ENCODE peak calls at places on chromosomes 7 and 10, in five cellular contexts. R is esophagus squamous epithelium, S is GM23248, Q is uterus, E is Peyer's patch. A is an unnamed sample. For H3K4me1, the result is how much of the 10 kb centered on the place peaks cover.

GRCh38 chr10:43607199-43607573 is 948 bp downstream of the ZNF485 start:
- DNase-seq in R (no peak), S (no peak), Q (no peak), E (no peak), A (no peak)

GRCh38 chr10:66990431-66990830 is 64.6 kb downstream of the LRRTM3 start:
- DNase-seq in R (no peak), S (no peak), Q (no peak), E (no peak), A (no peak)

GRCh38 chr10:66180651-66181318 is 745.1 kb upstream of the LRRTM3 start:
- DNase-seq in R (no peak), S (peak), Q (no peak), E (no peak), A (no peak)

GRCh38 chr10:21399392-21400015 is 126.0 kb downstream of the SKIDA1 start:
- DNase-seq in R (no peak), S (peak), Q (no peak), E (no peak), A (no peak)

GRCh38 chr7:30705596-30705995 is 23.3 kb upstream of the CRHR2 start:
- DNase-seq in R (no peak), S (no peak), Q (no peak), E (no peak), A (no peak)

GRCh38 chr10:43393606-43394360 is 15.2 kb downstream of the HNRNPF start:
- DNase-seq in R (no peak), S (no peak), Q (no peak), E (no peak), A (no peak)

GRCh38 chr7:18978108-18978495 is 139.3 kb downstream of the TWIST1 start:
- DNase-seq in R (no peak), S (peak), Q (no peak), E (no peak), A (no peak)

GRCh38 chr7:116316838-116317612 is 106.7 kb downstream of the TES start:
- DNase-seq in R (no peak), S (peak), Q (peak), E (no peak), A (peak)

GRCh38 chr7:98617051-98617959 is at the start of gene NPTX2:
- DNase-seq in R (no peak), S (peak), Q (no peak), E (peak), A (no peak)

GRCh38 chr7:151688236-151688780 is 168.6 kb upstream of the RHEB start:
- DNase-seq in R (no peak), S (no peak), Q (no peak), E (no peak), A (no peak)

GRCh38 chr7:151686826-151687225 is 167.1 kb upstream of the RHEB start:
- DNase-seq in R (no peak), S (peak), Q (no peak), E (no peak), A (no peak)

GRCh38 chr7:151684408-151685175 is 164.9 kb upstream of the RHEB start:
- DNase-seq in R (no peak), S (peak), Q (no peak), E (no peak), A (no peak)

GRCh38 chr7:151687523-151688235 is 168.0 kb upstream of the RHEB start:
- DNase-seq in R (no peak), S (peak), Q (peak), E (peak), A (peak)

GRCh38 chr7:151686016-151686766 is 166.5 kb upstream of the RHEB start:
- DNase-seq in R (no peak), S (peak), Q (no peak), E (peak), A (no peak)
- H3K4me1 ChIP-seq in R (under half), S (under half), Q (under half), E (under half), A (under half)

DNA sequence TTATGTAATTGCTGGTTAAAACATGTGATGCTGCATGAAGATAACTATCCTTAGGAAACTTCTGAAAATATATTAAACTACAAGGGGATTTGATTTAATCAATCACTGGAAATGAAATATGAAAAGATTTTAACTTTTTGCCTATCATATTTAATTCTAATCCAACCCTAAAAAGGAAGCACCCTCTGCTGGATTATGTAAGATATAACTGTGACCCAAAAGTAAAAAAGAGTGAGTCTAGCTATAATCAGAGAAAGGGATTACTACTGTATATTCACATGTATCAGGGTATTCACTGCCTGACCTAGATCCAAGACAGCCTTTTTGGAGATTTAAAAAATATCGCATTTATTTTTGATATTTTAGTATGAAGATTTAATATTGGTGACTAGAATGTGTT is 295.5 kb downstream of the MDFIC start:
- DNase-seq in R (no peak), S (peak), Q (no peak), E (no peak), A (no peak)
- H3K27ac ChIP-seq in R (no peak), S (no peak), Q (no peak), E (no peak), A (no peak)

DNA sequence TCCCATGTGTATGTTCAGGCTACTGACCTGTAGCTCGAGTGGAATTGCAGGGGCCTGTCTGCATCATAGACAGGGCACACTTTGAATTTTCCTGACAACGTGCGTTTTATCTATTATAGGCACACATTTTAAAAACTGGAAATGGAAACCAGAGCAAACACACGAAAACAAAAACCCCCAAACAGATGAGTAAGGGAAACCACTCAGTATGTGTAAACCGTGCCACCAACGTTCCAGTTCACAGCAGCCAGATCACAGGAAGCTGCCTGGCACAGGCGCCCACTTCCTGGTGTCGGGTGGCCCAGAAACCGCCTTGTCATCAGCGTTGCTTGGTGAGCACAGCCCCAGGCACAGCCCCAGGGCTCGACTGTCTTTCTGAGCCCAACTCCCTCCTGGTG is 34.5 kb upstream of the DNAJB6 start:
- DNase-seq in R (peak), S (peak), Q (peak), E (peak), A (peak)
- H3K4me3 ChIP-seq in R (no peak), S (no peak), Q (no peak), E (peak), A (no peak)

GRCh38 chr10:124644281-124644680 is 99.9 kb downstream of the FAM53B start:
- DNase-seq in R (no peak), S (no peak), Q (no peak), E (no peak), A (no peak)
- H3K4me1 ChIP-seq in R (half or more), S (under half), Q (half or more), E (half or more), A (half or more)

DNA sequence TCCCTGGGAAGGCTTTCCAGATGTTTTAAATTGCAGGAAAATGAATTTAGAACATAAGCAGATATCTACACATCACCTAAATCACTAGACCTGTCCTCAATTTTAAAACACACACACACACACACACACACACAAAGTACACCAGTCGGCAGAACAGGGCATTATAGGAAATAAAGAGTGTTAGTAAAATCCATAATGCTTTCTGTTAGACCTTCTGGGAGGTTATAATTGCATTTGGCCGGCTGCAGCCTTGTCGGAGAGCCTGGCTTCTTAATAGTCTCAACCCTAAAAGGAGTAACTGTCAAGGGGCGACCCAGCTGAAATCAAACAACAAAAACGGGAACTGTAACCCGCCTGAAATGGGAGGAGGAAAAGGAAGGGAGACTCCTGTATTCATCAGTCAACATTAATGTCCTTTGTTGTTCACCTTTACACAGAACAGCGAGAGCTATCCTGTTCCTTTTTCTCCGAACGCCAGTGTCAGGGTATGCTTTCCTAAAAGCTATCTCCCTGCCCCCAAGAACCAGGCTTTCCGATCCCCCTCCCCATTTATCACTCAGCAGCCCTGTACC is 1.3 kb downstream of the DOCK4 start:
- DNase-seq in R (no peak), S (peak), Q (no peak), E (no peak), A (no peak)
- H3K27ac ChIP-seq in R (peak), S (no peak), Q (peak), E (peak), A (peak)

GRCh38 chr7:92632791-92633190 is 42.6 kb upstream of the FAM133B start:
- DNase-seq in R (no peak), S (no peak), Q (no peak), E (no peak), A (no peak)

GRCh38 chr7:92629779-92630178 is 39.6 kb upstream of the FAM133B start:
- DNase-seq in R (no peak), S (no peak), Q (no peak), E (no peak), A (no peak)

GRCh38 chr7:92633211-92633906 is 43.2 kb upstream of the FAM133B start:
- DNase-seq in R (no peak), S (peak), Q (no peak), E (peak), A (no peak)

GRCh38 chr7:92631067-92631829 is 41.1 kb upstream of the FAM133B start:
- DNase-seq in R (no peak), S (no peak), Q (no peak), E (no peak), A (no peak)

DNA sequence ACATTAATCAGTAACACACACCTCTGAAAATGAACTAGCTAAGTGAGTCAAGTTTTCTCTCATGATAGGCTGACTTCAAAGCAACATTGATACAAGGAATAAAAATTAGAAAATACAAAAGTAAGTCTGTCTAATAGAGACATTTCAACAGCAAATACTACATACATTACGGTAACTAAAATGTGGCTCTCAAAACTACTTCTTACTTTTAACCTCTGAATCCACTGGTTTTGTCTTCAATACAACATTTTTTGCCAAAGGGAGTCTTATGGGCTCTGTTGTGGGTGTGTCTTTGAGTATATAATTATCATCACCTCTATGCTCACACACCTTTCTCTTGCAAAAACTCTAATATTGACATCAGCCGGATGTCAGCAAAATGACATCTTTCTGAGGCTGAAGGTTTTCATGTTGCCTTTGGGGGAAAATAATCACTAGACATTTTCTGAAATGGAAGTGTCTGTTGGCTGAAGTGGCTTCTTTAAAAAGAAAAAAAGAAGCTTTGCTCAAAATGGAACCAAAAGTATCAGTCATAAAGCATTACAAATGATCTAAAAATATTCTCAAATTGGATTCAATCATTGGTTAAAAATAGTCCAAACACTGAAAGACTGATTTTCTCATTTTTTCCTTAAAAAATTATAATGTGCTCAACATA is 41.8 kb upstream of the FAM133B start:
- DNase-seq in R (no peak), S (peak), Q (no peak), E (no peak), A (no peak)
- H3K4me3 ChIP-seq in R (no peak), S (no peak), Q (no peak), E (no peak), A (no peak)

DNA sequence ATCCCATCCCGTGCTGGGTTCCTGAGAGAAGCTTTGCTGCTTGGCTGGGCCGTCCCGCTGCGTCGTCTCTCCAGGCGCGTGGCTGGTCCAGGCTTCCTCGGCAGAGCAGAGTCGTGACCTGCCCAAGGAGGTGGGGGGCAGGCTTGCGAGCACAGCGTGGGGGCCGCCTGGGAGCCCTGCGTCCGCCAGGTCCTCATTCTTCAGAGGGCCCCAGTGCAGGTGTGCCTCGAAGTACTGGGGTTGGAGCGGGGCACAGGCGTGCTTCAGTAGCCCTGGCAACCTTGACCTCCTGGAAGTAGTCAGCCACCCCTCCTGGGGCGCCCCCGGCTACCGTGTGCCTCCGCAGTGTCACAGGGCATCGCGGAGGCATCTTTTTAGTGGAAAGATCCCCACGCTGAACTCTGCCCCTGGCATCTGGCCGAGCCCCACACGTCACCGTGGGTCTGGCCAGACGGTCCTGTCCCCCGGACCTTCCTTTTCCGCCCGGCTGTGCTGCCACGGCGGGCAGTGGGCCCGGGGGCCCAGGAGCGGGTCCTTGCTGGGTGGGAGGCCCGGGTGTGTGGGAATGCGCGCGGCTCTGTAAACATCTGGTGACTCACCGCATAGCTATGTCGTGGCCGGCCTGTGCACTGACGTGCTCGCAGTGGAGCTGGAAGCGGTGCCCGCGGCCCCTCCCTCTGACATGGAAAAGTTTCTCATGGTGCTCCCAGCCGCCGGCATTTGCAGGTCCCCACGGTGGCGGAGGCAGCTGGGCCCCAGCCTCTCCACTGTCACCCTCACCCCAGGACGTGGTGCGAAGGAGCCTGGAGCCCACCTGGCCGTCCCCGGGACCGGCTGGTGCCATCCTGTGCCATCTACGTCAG is 6.5 kb downstream of the MAFK start:
- DNase-seq in R (no peak), S (peak), Q (peak), E (peak), A (peak)
- H3K4me1 ChIP-seq in R (under half), S (under half), Q (under half), E (under half), A (under half)

DNA sequence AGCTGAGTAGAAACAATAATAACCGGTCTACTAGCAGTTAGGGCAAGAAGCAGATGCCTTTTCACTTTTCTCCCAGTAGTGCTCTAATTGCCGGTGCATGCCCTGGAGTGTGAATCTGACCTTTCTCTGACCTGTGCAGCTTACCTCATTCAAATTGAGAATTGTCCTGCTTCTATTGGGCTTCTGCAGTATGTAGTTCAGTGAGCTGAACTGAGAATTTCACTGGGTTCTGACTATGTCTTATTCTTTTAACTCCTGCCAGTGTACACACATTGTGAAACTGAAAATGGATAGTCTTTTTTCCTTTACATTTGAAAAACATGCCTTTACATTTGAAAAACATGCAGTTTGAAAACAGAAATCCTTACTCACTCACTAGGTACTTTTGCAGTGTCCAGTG is 157.9 kb upstream of the GRM3 start:
- DNase-seq in R (no peak), S (no peak), Q (no peak), E (no peak), A (no peak)
- H3K27ac ChIP-seq in R (no peak), S (no peak), Q (no peak), E (no peak), A (no peak)

DNA sequence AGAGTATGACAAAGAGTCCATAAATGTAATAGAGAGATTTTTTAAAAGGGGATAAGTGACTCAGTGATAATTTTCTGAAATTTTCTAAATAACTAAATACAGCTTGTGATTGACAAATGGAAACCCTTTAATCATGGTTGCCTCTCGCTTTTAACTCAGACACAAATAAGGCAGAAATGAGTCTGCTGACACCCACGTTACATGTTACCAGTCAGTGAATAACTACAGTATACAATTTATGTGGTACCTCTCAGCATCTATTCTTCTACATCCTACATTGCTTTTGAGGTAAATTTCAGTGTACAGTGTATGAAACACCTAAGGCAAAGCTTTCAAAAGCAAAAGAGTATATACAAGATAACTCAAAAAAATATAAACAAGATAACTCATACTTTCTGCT is 4.2 kb downstream of the NSUN6 start:
- DNase-seq in R (no peak), S (no peak), Q (no peak), E (no peak), A (no peak)
- H3K4me3 ChIP-seq in R (no peak), S (no peak), Q (no peak), E (no peak), A (no peak)

GRCh38 chr10:122117475-122117874 is 128.5 kb downstream of the TACC2 start:
- DNase-seq in R (no peak), S (no peak), Q (no peak), E (no peak), A (no peak)
- H3K4me1 ChIP-seq in R (under half), S (under half), Q (under half), E (under half), A (under half)